ENCODE peak calls at places on chromosomes 6 and 20, in ten cellular contexts. One of them, this sample, is unnamed.

GRCh38 chr6:147738089-147738488 is 229.6 kb downstream of the SAMD5 start:
- DNase-seq in WTC11: no peak
- DNase-seq in skeletal muscle cell: no peak
- DNase-seq in GM10248: no peak
- DNase-seq in amniotic epithelial cell: no peak
- DNase-seq in HCEC 1CT: no peak
- DNase-seq in stimulated activated CD4-positive, alpha-beta T cell treated with anti-CD3 and anti-CD28 coated beads, Interleukin-1b, Interleukin-23, amount 100 ng/mL, for 24 hours: no peak
- DNase-seq in HCT116: no peak
- DNase-seq in PC-3: no peak
- DNase-seq in naive thymus-derived CD8-positive, alpha-beta T cell: no peak
- DNase-seq in this sample: no peak

GRCh38 chr6:167044696-167045095 is 45.5 kb downstream of the CEP43 start:
- DNase-seq in WTC11: peak; percentile 19
- DNase-seq in skeletal muscle cell: no peak
- DNase-seq in GM10248: no peak
- DNase-seq in amniotic epithelial cell: peak; percentile 62
- DNase-seq in HCEC 1CT: no peak
- DNase-seq in stimulated activated CD4-positive, alpha-beta T cell treated with anti-CD3 and anti-CD28 coated beads, Interleukin-1b, Interleukin-23, amount 100 ng/mL, for 24 hours: no peak
- DNase-seq in HCT116: no peak
- DNase-seq in PC-3: no peak
- DNase-seq in naive thymus-derived CD8-positive, alpha-beta T cell: no peak
- DNase-seq in this sample: no peak

GRCh38 chr6:53727748-53728147 is 62.2 kb upstream of the KLHL31 start:
- DNase-seq in WTC11: no peak
- DNase-seq in skeletal muscle cell: peak; percentile 32
- DNase-seq in GM10248: no peak
- DNase-seq in amniotic epithelial cell: peak; percentile 82
- DNase-seq in HCEC 1CT: peak; percentile 7
- DNase-seq in stimulated activated CD4-positive, alpha-beta T cell treated with anti-CD3 and anti-CD28 coated beads, Interleukin-1b, Interleukin-23, amount 100 ng/mL, for 24 hours: no peak
- DNase-seq in HCT116: no peak
- DNase-seq in PC-3: no peak
- DNase-seq in naive thymus-derived CD8-positive, alpha-beta T cell: no peak
- DNase-seq in this sample: no peak

GRCh38 chr6:45350186-45350585 is 22.1 kb downstream of the RUNX2 start:
- DNase-seq in WTC11: no peak
- DNase-seq in skeletal muscle cell: no peak
- DNase-seq in GM10248: no peak
- DNase-seq in amniotic epithelial cell: no peak
- DNase-seq in HCEC 1CT: no peak
- DNase-seq in stimulated activated CD4-positive, alpha-beta T cell treated with anti-CD3 and anti-CD28 coated beads, Interleukin-1b, Interleukin-23, amount 100 ng/mL, for 24 hours: no peak
- DNase-seq in HCT116: no peak
- DNase-seq in PC-3: no peak
- DNase-seq in naive thymus-derived CD8-positive, alpha-beta T cell: no peak
- DNase-seq in this sample: no peak

GRCh38 chr20:1496930-1497329 is 5.7 kb upstream of the SIRPB2 start:
- DNase-seq in WTC11: no peak
- DNase-seq in skeletal muscle cell: no peak
- DNase-seq in GM10248: no peak
- DNase-seq in amniotic epithelial cell: no peak
- DNase-seq in HCEC 1CT: no peak
- DNase-seq in stimulated activated CD4-positive, alpha-beta T cell treated with anti-CD3 and anti-CD28 coated beads, Interleukin-1b, Interleukin-23, amount 100 ng/mL, for 24 hours: no peak
- DNase-seq in HCT116: no peak
- DNase-seq in PC-3: no peak
- DNase-seq in naive thymus-derived CD8-positive, alpha-beta T cell: no peak
- DNase-seq in this sample: no peak

GRCh38 chr6:16239090-16239797 is 857 bp downstream of the GMPR start:
- DNase-seq in WTC11: peak; percentile 30
- DNase-seq in skeletal muscle cell: no peak
- DNase-seq in GM10248: no peak
- DNase-seq in amniotic epithelial cell: peak; percentile 32
- DNase-seq in HCEC 1CT: peak; percentile 28
- DNase-seq in stimulated activated CD4-positive, alpha-beta T cell treated with anti-CD3 and anti-CD28 coated beads, Interleukin-1b, Interleukin-23, amount 100 ng/mL, for 24 hours: no peak
- DNase-seq in HCT116: no peak
- DNase-seq in PC-3: peak; percentile 84
- DNase-seq in naive thymus-derived CD8-positive, alpha-beta T cell: peak; percentile 6
- DNase-seq in this sample: peak; percentile 57

GRCh38 chr20:18577942-18578341 is 9.9 kb upstream of the DTD1 start:
- DNase-seq in WTC11: no peak
- DNase-seq in skeletal muscle cell: no peak
- DNase-seq in GM10248: no peak
- DNase-seq in amniotic epithelial cell: no peak
- DNase-seq in HCEC 1CT: no peak
- DNase-seq in stimulated activated CD4-positive, alpha-beta T cell treated with anti-CD3 and anti-CD28 coated beads, Interleukin-1b, Interleukin-23, amount 100 ng/mL, for 24 hours: no peak
- DNase-seq in HCT116: no peak
- DNase-seq in PC-3: no peak
- DNase-seq in naive thymus-derived CD8-positive, alpha-beta T cell: no peak
- DNase-seq in this sample: no peak

GRCh38 chr6:33160728-33161323 is 31.4 kb downstream of the COL11A2 start:
- DNase-seq in WTC11: peak; percentile 40
- DNase-seq in skeletal muscle cell: peak; percentile 41
- DNase-seq in GM10248: no peak
- DNase-seq in amniotic epithelial cell: peak; percentile 45
- DNase-seq in HCEC 1CT: peak; percentile 64
- DNase-seq in stimulated activated CD4-positive, alpha-beta T cell treated with anti-CD3 and anti-CD28 coated beads, Interleukin-1b, Interleukin-23, amount 100 ng/mL, for 24 hours: no peak
- DNase-seq in HCT116: peak; percentile 52
- DNase-seq in PC-3: peak; percentile 89
- DNase-seq in naive thymus-derived CD8-positive, alpha-beta T cell: no peak
- DNase-seq in this sample: no peak

GRCh38 chr6:107115695-107116327 is 496 bp upstream of the BEND3 start:
- DNase-seq in WTC11: peak; percentile 81
- DNase-seq in skeletal muscle cell: no peak
- DNase-seq in GM10248: peak; percentile 49
- DNase-seq in amniotic epithelial cell: no peak
- DNase-seq in HCEC 1CT: peak; percentile 48
- DNase-seq in stimulated activated CD4-positive, alpha-beta T cell treated with anti-CD3 and anti-CD28 coated beads, Interleukin-1b, Interleukin-23, amount 100 ng/mL, for 24 hours: peak; percentile 14
- DNase-seq in HCT116: no peak
- DNase-seq in PC-3: peak; percentile 41
- DNase-seq in naive thymus-derived CD8-positive, alpha-beta T cell: no peak
- DNase-seq in this sample: no peak

GRCh38 chr6:129844118-129844891 is 16.8 kb downstream of the TMEM244 start:
- DNase-seq in WTC11: no peak
- DNase-seq in skeletal muscle cell: no peak
- DNase-seq in GM10248: no peak
- DNase-seq in amniotic epithelial cell: peak; percentile 70
- DNase-seq in HCEC 1CT: peak; percentile 73
- DNase-seq in stimulated activated CD4-positive, alpha-beta T cell treated with anti-CD3 and anti-CD28 coated beads, Interleukin-1b, Interleukin-23, amount 100 ng/mL, for 24 hours: no peak
- DNase-seq in HCT116: peak; percentile 60
- DNase-seq in PC-3: peak; percentile 81
- DNase-seq in naive thymus-derived CD8-positive, alpha-beta T cell: no peak
- DNase-seq in this sample: no peak